ENCODE peak calls at places on chromosomes 13 and 19, in seven cellular contexts. D, A, O, T, X, Q and C are unnamed samples.

GRCh38 chr19:10086904-10087256 is 763 bp downstream of the SHFL start:
- DNase-seq in X (no peak), Q (no peak), A (no peak), T (no peak), O (peak; percentile 83), D (no peak), C (no peak)

GRCh38 chr13:27283906-27284523 is 13.4 kb downstream of the RASL11A start:
- DNase-seq in X (no peak), D (no peak), A (no peak), Q (no peak), T (peak; percentile 33), O (no peak), C (no peak)

GRCh38 chr19:7788933-7789323 is 25.9 kb downstream of the CLEC4M start:
- DNase-seq in O (no peak), Q (no peak), X (no peak), D (no peak), T (no peak), A (no peak), C (no peak)

GRCh38 chr13:98853791-98854191 is 101.3 kb upstream of the SLC15A1 start:
- DNase-seq in A (no peak), Q (peak; percentile 59), T (no peak), O (no peak), X (no peak), D (no peak), C (no peak)

GRCh38 chr13:36891752-36892151 is 28.3 kb downstream of the SMAD9 start:
- DNase-seq in X (no peak), Q (no peak), O (no peak), D (no peak), T (no peak), A (no peak), C (no peak)

GRCh38 chr19:13827656-13828055 is 32.4 kb downstream of the ZSWIM4 start:
- DNase-seq in O (no peak), D (no peak), A (no peak), T (no peak), Q (no peak), X (no peak), C (peak; percentile 54)

GRCh38 chr13:30388401-30389283 is 33.7 kb upstream of the UBE2L5 start:
- DNase-seq in A (no peak), O (no peak), X (no peak), Q (no peak), T (no peak), D (no peak), C (no peak)

GRCh38 chr19:6249296-6249695 is 30.5 kb downstream of the MLLT1 start:
- DNase-seq in T (no peak), A (no peak), Q (peak; percentile 27), O (no peak), D (no peak), X (no peak), C (no peak)

GRCh38 chr19:35856001-35856400 is 710 bp upstream of the KIRREL2 start:
- DNase-seq in A (no peak), X (no peak), Q (no peak), T (no peak), D (no peak), O (peak; percentile 55), C (no peak)

GRCh38 chr13:32056316-32056715 is 24.7 kb downstream of the FRY start:
- DNase-seq in O (no peak), T (peak; percentile 56), A (no peak), X (no peak), Q (no peak), D (no peak), C (no peak)

GRCh38 chr19:1811942-1812425 is at the start of gene ATP8B3:
- DNase-seq in T (no peak), Q (no peak), O (no peak), X (peak; percentile 75), A (no peak), D (no peak), C (no peak)

GRCh38 chr13:97976551-97977375 is 23.3 kb downstream of the IPO5 start:
- DNase-seq in A (peak; percentile 54), O (peak; percentile 86), D (no peak), T (peak; percentile 24), Q (no peak), X (no peak), C (peak; percentile 45)

GRCh38 chr13:45393941-45394570 is 24.1 kb downstream of the SLC25A30 start:
- DNase-seq in T (no peak), A (peak; percentile 49), O (no peak), D (no peak), Q (peak; percentile 34), X (no peak), C (peak; percentile 71)

GRCh38 chr19:15702590-15702930 is 25.3 kb upstream of the OR10H2 start:
- DNase-seq in Q (no peak), T (peak; percentile 94), A (peak; percentile 69), D (peak; percentile 74), O (no peak), X (peak; percentile 34), C (no peak)

GRCh38 chr19:49552749-49553148 is 24.9 kb downstream of the RCN3 start:
- DNase-seq in X (no peak), T (no peak), D (no peak), O (no peak), Q (no peak), A (no peak), C (no peak)

GRCh38 chr19:17522988-17523872 is 11.8 kb downstream of the PGLS start:
- DNase-seq in A (no peak), Q (no peak), T (peak; percentile 56), X (peak; percentile 95), O (peak; percentile 89), D (peak; percentile 67), C (no peak)

GRCh38 chr13:91346848-91347211 is 657 bp upstream of the MIR17HG start:
- DNase-seq in X (peak; percentile 40), D (no peak), A (no peak), Q (no peak), O (no peak), T (peak; percentile 42), C (peak; percentile 34)

GRCh38 chr19:55684946-55685681 is 10.1 kb downstream of the EPN1 start:
- DNase-seq in Q (no peak), T (no peak), O (peak; percentile 74), A (peak; percentile 7), D (no peak), X (no peak), C (no peak)

GRCh38 chr13:94390881-94391280 is 88.6 kb downstream of the DCT start:
- DNase-seq in A (no peak), O (no peak), X (no peak), Q (peak; percentile 71), D (no peak), T (no peak), C (no peak)

GRCh38 chr13:25018729-25019115 is 77.2 kb upstream of the PABPC3 start:
- DNase-seq in A (no peak), X (no peak), Q (no peak), O (peak; percentile 77), T (peak; percentile 23), D (no peak), C (no peak)

GRCh38 chr13:74132768-74133656 is 1.2 kb downstream of the KLF12 start:
- DNase-seq in Q (peak; percentile 57), T (peak; percentile 44), D (no peak), A (peak; percentile 27), O (peak; percentile 78), X (peak; percentile 40), C (no peak)

GRCh38 chr13:50643055-50643454 is 200.4 kb downstream of the DLEU7 start:
- DNase-seq in Q (no peak), T (no peak), D (no peak), X (no peak), O (no peak), A (no peak), C (no peak)

GRCh38 chr13:67369895-67370660 is 139.9 kb upstream of the PCDH9 start:
- DNase-seq in Q (peak; percentile 96), T (no peak), D (no peak), X (no peak), A (no peak), O (no peak), C (no peak)

DNA sequence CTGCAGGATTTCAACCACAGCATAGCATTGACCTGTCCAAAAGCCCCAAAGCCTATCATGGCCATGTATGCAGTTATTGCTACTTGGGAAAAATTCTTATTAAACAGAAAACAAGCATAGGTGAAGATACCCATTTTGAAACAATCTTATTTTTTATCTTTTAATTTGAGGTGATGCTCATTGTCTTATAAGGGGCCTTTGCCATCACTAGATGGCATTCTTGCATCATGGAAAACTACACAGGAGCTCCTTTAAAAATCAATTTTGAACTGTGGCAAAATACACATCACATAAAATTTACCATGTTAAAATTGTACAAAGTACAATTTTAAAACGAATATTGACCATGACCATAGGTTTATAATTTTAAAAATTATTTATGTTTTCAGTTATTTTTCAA is 38.9 kb upstream of the ZNF835 start:
- DNase-seq in D (no peak), X (no peak), O (no peak), T (no peak), A (no peak), Q (no peak), C (no peak)
- TF ChIP-seq CTCF in D (no peak), X (no peak), O (no peak), T (no peak), A (no peak), Q (no peak), C (no peak)

GRCh38 chr19:23404676-23405075 is 9.4 kb upstream of the ZNF91 start:
- DNase-seq in T (no peak), O (no peak), A (no peak), X (no peak), D (no peak), Q (no peak), C (no peak)
- H3K36me3 ChIP-seq in T (no peaks in the 10 kb centered on the region), O (no peaks in the 10 kb centered on the region), A (no peaks in the 10 kb centered on the region), X (no peaks in the 10 kb centered on the region), D (no peaks in the 10 kb centered on the region), Q (no peaks in the 10 kb centered on the region), C (no peaks in the 10 kb centered on the region)

GRCh38 chr13:92745233-92745632 is 481.4 kb upstream of the GPC6 start:
- DNase-seq in O (no peak), X (no peak), Q (peak; percentile 10), D (no peak), A (no peak), T (no peak), C (no peak)

GRCh38 chr13:92739306-92739818 is 487.2 kb upstream of the GPC6 start:
- DNase-seq in A (no peak), O (no peak), X (no peak), Q (no peak), D (no peak), T (no peak), C (peak; percentile 5)

GRCh38 chr13:92743992-92744391 is 482.6 kb upstream of the GPC6 start:
- DNase-seq in A (no peak), D (no peak), Q (no peak), O (no peak), X (no peak), T (no peak), C (no peak)
- H3K27me3 ChIP-seq in A (no peaks in the 10 kb centered on the region), D (no peaks in the 10 kb centered on the region), Q (no peaks in the 10 kb centered on the region), O (no peaks in the 10 kb centered on the region), X (no peaks in the 10 kb centered on the region), T (no peaks in the 10 kb centered on the region), C (no peaks in the 10 kb centered on the region)

DNA sequence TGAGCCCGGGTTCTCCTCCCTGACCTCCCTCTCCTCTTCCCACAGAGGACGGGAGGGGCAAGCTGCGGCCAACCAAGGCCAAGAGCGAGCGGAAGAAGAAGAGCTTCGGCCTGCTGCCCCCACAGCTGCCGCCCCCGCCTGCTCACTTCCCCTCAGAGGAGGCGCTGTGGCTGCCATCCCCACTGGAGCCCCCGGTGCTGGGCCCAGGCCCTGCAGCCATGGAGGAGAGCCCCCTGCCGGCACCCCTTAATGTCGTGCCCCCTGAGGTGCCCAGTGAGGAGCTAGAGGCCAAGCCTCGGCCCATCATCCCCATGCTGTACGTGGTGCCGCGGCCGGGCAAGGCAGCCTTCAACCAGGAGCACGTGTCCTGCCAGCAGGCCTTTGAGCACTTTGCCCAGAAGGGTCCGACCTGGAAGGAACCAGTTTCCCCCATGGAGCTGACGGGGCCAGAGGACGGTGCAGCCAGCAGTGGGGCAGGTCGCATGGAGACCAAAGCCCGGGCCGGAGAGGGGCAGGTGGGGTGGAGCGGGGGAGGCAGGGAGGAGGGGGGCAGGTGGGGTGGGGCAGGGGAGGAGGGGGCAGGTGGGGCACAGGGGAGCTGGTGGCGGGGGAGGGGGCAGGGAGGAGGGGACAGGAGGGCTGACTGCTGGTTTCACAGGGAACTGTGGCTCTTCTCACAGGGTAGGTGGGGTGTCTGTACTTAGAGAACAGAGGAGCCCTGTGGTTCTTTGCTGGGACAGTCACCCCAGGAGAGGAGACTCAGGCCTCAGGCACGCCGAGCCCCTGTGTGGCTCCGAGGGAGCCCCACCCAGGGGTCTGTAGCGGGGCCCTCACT is 162.3 kb downstream of the KDM4B start:
- DNase-seq in O (no peak), D (no peak), T (no peak), X (peak; percentile 83), Q (no peak), A (no peak), C (no peak)
- TF ChIP-seq CTCF in O (no peak), D (no peak), T (no peak), X (peak; percentile 16), Q (no peak), A (no peak), C (no peak)